ENCODE peak calls at places on chromosome 11, in six cellular contexts. Q is IMR-90, U is A673, W is heart right ventricle, R is GM23338, K is PC-3. V is an unnamed sample.

GRCh38 chr11:58787903-58788302 is 56.2 kb upstream of the GLYAT start:
- DNase-seq in Q (peak; percentile 41), U (no peak), W (no peak), R (no peak), K (peak; percentile 80), V (no peak)

GRCh38 chr11:78208257-78209165 is 19.8 kb downstream of the USP35 start:
- DNase-seq in Q (peak; percentile 41), U (no peak), W (no peak), R (no peak), K (no peak), V (peak; percentile 38)

GRCh38 chr11:32852142-32852541 is 22.4 kb downstream of the PRRG4 start:
- DNase-seq in Q (peak; percentile 16), U (no peak), W (no peak), R (no peak), K (peak; percentile 23), V (no peak)

GRCh38 chr11:96863520-96863919 is 473.7 kb downstream of the JRKL start:
- DNase-seq in Q (no peak), U (no peak), W (peak; percentile 86), R (no peak), K (no peak), V (no peak)

GRCh38 chr11:16669799-16670415 is 68.5 kb upstream of the C11orf58 start:
- DNase-seq in Q (peak; percentile 25), U (peak; percentile 26), W (no peak), R (peak; percentile 55), K (peak; percentile 69), V (no peak)

GRCh38 chr11:110715541-110715940 is 3.3 kb upstream of the ARHGAP20 start:
- DNase-seq in Q (peak; percentile 86), U (no peak), W (no peak), R (no peak), K (no peak), V (no peak)

GRCh38 chr11:72575533-72576170 is 98.6 kb downstream of the PDE2A start:
- DNase-seq in Q (no peak), U (no peak), W (no peak), R (no peak), K (no peak), V (peak; percentile 29)

GRCh38 chr11:7537260-7537659 is 23.5 kb downstream of the PPFIBP2 start:
- DNase-seq in Q (no peak), U (no peak), W (no peak), R (no peak), K (no peak), V (no peak)

GRCh38 chr11:35082322-35083180 is 56.4 kb upstream of the CD44 start:
- DNase-seq in Q (peak; percentile 83), U (peak; percentile 86), W (peak; percentile 46), R (peak; percentile 50), K (peak; percentile 80), V (no peak)

GRCh38 chr11:10375280-10376048 is 70.6 kb downstream of the ADM start:
- DNase-seq in Q (peak; percentile 95), U (no peak), W (no peak), R (no peak), K (peak; percentile 93), V (no peak)

GRCh38 chr11:61041755-61042518 is 60.4 kb upstream of the CD5 start:
- DNase-seq in Q (no peak), U (no peak), W (peak; percentile 51), R (peak; percentile 66), K (peak; percentile 52), V (no peak)

GRCh38 chr11:55714982-55715888 is 53.2 kb downstream of the OR4C6 start:
- DNase-seq in Q (no peak), U (peak; percentile 58), W (no peak), R (peak; percentile 57), K (peak; percentile 30), V (no peak)

GRCh38 chr11:114848027-114848426 is 169.7 kb downstream of the NXPE2 start:
- DNase-seq in Q (no peak), U (peak; percentile 52), W (no peak), R (peak; percentile 48), K (no peak), V (no peak)

GRCh38 chr11:114847599-114847998 is 169.3 kb downstream of the NXPE2 start:
- DNase-seq in Q (no peak), U (peak; percentile 80), W (no peak), R (peak; percentile 27), K (no peak), V (no peak)

DNA sequence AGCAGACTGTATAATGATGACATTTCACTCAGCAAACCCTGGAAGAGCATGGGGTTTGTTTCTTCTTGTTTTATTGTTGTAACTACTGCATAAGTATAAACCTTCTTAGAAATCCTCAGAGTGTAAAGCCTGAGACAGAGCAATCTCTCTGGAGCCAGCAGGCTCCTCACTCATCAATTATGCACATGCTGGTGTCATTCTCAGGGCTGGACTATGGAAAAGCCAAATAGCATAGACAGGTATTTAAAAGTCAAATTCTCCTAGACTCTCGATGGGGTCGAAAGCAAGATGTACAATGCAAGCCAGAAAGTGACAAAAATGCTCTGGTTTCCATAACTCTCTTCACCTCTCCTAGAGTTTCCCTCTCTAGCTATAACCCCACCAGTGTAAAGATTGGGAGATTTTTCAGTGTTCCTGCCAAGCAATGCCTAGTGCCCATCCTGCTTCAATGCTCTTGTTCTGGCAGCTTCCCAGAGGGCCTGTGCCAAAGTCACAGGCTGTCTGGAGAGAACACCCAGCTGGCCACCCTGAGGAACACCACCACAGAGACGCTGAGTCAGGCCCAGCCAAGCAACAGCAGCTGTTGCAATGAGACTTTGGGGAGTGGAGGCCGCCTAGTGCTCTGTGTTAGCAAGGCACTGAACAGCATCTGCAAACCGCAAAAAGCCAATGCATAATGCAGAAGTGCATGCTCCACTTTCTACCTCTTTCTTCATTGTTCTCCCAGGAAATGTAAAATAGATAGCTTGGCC is 167.9 kb downstream of the NXPE2 start:
- DNase-seq in Q (no peak), U (peak; percentile 72), W (peak; percentile 56), R (no peak), K (no peak), V (peak; percentile 45)
- TF ChIP-seq CTCF in Q (no peak), U (no peak), W (peak; percentile 23), R (peak; percentile 13), K (no peak), V (no peak)

GRCh38 chr11:45022294-45023064 is 71.8 kb upstream of the TP53I11 start:
- DNase-seq in Q (peak; percentile 20), U (no peak), W (no peak), R (peak; percentile 57), K (peak; percentile 22), V (no peak)
- H3K27ac ChIP-seq in Q (peak overlapping the region; percentile 74), U (no peak overlapping the region), W (peak overlapping the region; percentile 60), R (no peak overlapping the region), K (no peak overlapping the region), V (no peak overlapping the region)

GRCh38 chr11:116136987-116137674 is 632.9 kb upstream of the CADM1 start:
- DNase-seq in Q (no peak), U (no peak), W (no peak), R (no peak), K (no peak), V (no peak)
- TF ChIP-seq CTCF in Q (no peak), U (no peak), W (no peak), R (no peak), K (no peak), V (no peak)

DNA sequence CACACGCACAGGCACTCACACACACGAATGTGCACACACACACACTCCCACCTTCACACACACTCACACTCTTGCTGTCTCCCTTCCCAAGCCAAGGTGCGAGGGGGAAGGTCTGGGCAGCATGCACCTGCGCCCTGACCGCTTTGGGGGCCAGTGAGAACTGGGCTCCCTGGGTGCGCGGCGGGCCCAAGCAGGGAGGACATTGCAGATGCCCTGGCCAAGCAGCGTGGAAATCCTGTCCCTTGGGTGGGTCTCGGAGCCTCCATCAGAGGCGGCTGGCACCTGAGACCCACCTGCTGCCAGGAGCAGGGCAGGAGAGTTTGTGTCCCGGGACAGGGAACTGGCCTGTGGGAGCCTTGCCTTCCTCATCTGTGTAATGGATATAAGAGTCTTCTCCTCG is 3.3 kb downstream of the CD81 start:
- DNase-seq in Q (no peak), U (no peak), W (peak; percentile 17), R (no peak), K (no peak), V (no peak)
- H3K27ac ChIP-seq in Q (no peak overlapping the region), U (no peak overlapping the region), W (peak overlapping the region; percentile 99), R (no peak overlapping the region), K (no peak overlapping the region), V (peak overlapping the region; percentile 90)

GRCh38 chr11:128467610-128468041 is 119.7 kb downstream of the ETS1 start:
- DNase-seq in Q (peak; percentile 100), U (peak; percentile 24), W (peak; percentile 42), R (no peak), K (peak; percentile 86), V (no peak)
- TF ChIP-seq CTCF in Q (peak; percentile 45), U (no peak), W (peak; percentile 26), R (no peak), K (peak; percentile 20), V (no peak)

DNA sequence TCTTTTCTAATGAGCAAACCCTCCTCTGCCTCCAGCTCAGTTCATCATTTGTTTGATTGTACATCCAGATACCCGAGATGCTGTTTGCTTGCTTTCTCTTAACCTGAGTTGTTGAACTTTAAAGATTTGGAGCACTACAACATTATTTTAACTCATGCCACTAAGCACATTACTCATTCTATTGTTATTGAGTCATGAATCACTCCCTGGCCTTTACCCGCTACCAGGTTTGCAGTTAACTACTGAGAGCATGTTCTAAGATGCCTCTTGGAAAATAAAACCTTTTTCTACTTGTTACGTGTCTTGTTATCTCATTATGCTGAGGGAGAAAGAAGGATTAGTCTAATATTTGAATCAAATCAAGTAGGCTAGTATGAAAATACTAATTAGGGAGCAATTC is 720.6 kb upstream of the ANO5 start:
- DNase-seq in Q (no peak), U (no peak), W (no peak), R (no peak), K (no peak), V (no peak)
- H3K27ac ChIP-seq in Q (no peak overlapping the region), U (no peak overlapping the region), W (no peak overlapping the region), R (no peak overlapping the region), K (no peak overlapping the region), V (no peak overlapping the region)

DNA sequence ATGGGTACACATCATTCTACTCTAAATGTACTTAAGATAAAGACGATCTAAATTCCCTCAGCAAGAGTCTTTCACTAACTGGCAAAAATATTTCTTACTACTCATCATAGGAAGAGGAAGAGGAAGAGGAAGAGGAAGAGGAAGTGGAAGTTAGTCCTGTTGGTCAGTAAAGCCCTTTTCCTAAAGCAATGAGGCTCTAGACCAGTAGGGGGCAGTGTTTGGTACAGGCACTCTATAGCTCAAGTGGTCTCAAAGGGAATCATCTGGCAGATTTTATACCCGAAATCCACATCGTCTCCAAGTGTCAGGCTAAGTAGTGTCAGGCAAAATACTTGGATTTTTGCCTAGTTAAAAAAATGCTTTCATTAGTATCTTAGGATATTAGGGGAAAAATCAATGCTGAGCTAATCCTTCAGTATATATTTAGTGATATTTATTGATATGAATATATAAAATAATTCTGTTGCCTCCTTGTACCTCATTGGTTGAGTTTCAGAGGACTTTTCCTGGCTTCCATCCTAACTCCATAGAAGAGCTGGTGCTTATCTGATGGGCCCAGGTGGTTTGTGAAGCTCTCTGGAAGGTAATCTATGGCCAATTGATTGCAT is 7.7 kb downstream of the BLID start:
- DNase-seq in Q (peak; percentile 70), U (peak; percentile 87), W (no peak), R (peak; percentile 81), K (peak; percentile 81), V (no peak)
- TF ChIP-seq CTCF in Q (peak; percentile 62), U (peak; percentile 97), W (peak; percentile 55), R (peak; percentile 84), K (peak; percentile 96), V (peak; percentile 74)

GRCh38 chr11:36684840-36685800 is 87.1 kb upstream of the RAG2 start:
- DNase-seq in Q (no peak), U (no peak), W (no peak), R (no peak), K (no peak), V (no peak)
- H3K27ac ChIP-seq in Q (no peak overlapping the region), U (no peak overlapping the region), W (no peak overlapping the region), R (no peak overlapping the region), K (no peak overlapping the region), V (no peak overlapping the region)